ENCODE peak calls at places on chromosome 20, in eight cellular contexts. P, R, H, T, F, U, Y and J are unnamed samples.

GRCh38 chr20:62837790-62838458 is 21.1 kb downstream of the COL9A3 start:
- DNase-seq in R (no peak), H (no peak), F (no peak), U (no peak), Y (no peak), T (peak), P (no peak), J (peak)

GRCh38 chr20:40497781-40498691 is 191.0 kb downstream of the MAFB start:
- DNase-seq in T (no peak), R (no peak), U (no peak), F (no peak), Y (no peak), P (peak), H (no peak), J (no peak)

GRCh38 chr20:5170341-5170740 is 43.5 kb downstream of the CDS2 start:
- DNase-seq in Y (no peak), T (no peak), H (no peak), R (no peak), F (no peak), U (no peak), P (no peak), J (no peak)

GRCh38 chr20:17646209-17646717 is 35.8 kb downstream of the RRBP1 start:
- DNase-seq in H (no peak), U (no peak), R (no peak), F (no peak), Y (no peak), T (no peak), P (no peak), J (no peak)

GRCh38 chr20:15708984-15709598 is 864.2 kb downstream of the KIF16B start:
- DNase-seq in T (peak), P (peak), R (peak), H (no peak), U (no peak), F (peak), Y (no peak), J (peak)

GRCh38 chr20:16173044-16173443 is 400.2 kb downstream of the KIF16B start:
- DNase-seq in T (no peak), F (no peak), H (no peak), U (no peak), P (no peak), Y (no peak), R (no peak), J (no peak)

GRCh38 chr20:50369225-50370035 is 140.8 kb upstream of the PTPN1 start:
- DNase-seq in T (no peak), U (no peak), R (no peak), Y (no peak), H (no peak), P (no peak), F (no peak), J (no peak)

GRCh38 chr20:8220716-8221115 is 88.7 kb downstream of the PLCB1 start:
- DNase-seq in F (no peak), T (no peak), R (no peak), Y (no peak), P (no peak), H (no peak), U (no peak), J (no peak)

GRCh38 chr20:59692139-59692538 is 87.8 kb downstream of the PHACTR3 start:
- DNase-seq in P (no peak), Y (peak), F (no peak), U (no peak), H (no peak), R (no peak), T (no peak), J (no peak)

GRCh38 chr20:25295386-25296093 is 47.7 kb downstream of the PYGB start:
- DNase-seq in U (no peak), P (no peak), F (no peak), H (no peak), R (no peak), Y (no peak), T (no peak), J (no peak)

GRCh38 chr20:50248104-50248631 is 57.5 kb downstream of the CEBPB start:
- DNase-seq in R (no peak), P (peak), T (peak), F (no peak), Y (no peak), U (no peak), H (no peak), J (no peak)

GRCh38 chr20:50303573-50304500 is 113.2 kb downstream of the CEBPB start:
- DNase-seq in T (peak), H (no peak), R (no peak), F (no peak), U (no peak), Y (no peak), P (peak), J (no peak)